ENCODE peak calls at places on chromosomes 1 and 21, in five cellular contexts. One of them, this sample, is unnamed.

GRCh38 chr1:37174876-37175275 is 140.6 kb upstream of the GRIK3 start:
- DNase-seq in mucosa of descending colon: no peak
- DNase-seq in nephron progenitor cell: no peak
- DNase-seq in left lung: no peak
- DNase-seq in fibroblast of the aortic adventitia: no peak
- DNase-seq in this sample: no peak

GRCh38 chr1:46539968-46540367 is 11.5 kb downstream of the KNCN start:
- DNase-seq in fibroblast of the aortic adventitia: peak; percentile 77
- DNase-seq in nephron progenitor cell: no peak
- DNase-seq in mucosa of descending colon: no peak
- DNase-seq in left lung: no peak
- DNase-seq in this sample: no peak

GRCh38 chr1:31102501-31102950 is 37.0 kb upstream of the PUM1 start:
- DNase-seq in left lung: no peak
- DNase-seq in mucosa of descending colon: peak; percentile 40
- DNase-seq in nephron progenitor cell: no peak
- DNase-seq in fibroblast of the aortic adventitia: peak; percentile 65
- DNase-seq in this sample: no peak

GRCh38 chr1:68010094-68010493 is 40.3 kb downstream of the DIRAS3 start:
- DNase-seq in mucosa of descending colon: no peak
- DNase-seq in nephron progenitor cell: no peak
- DNase-seq in left lung: no peak
- DNase-seq in fibroblast of the aortic adventitia: peak; percentile 60
- DNase-seq in this sample: no peak

GRCh38 chr1:214321686-214322453 is 40.9 kb downstream of the SMYD2 start:
- DNase-seq in mucosa of descending colon: no peak
- DNase-seq in nephron progenitor cell: no peak
- DNase-seq in left lung: no peak
- DNase-seq in fibroblast of the aortic adventitia: no peak
- DNase-seq in this sample: no peak

GRCh38 chr1:161379071-161379470 is 11.4 kb upstream of the CFAP126 start:
- DNase-seq in fibroblast of the aortic adventitia: peak; percentile 69
- DNase-seq in left lung: no peak
- DNase-seq in nephron progenitor cell: peak; percentile 16
- DNase-seq in mucosa of descending colon: no peak
- DNase-seq in this sample: no peak

GRCh38 chr1:181044449-181044966 is 10.7 kb downstream of the MR1 start:
- DNase-seq in fibroblast of the aortic adventitia: no peak
- DNase-seq in nephron progenitor cell: no peak
- DNase-seq in mucosa of descending colon: peak; percentile 45
- DNase-seq in left lung: peak; percentile 88
- DNase-seq in this sample: peak; percentile 75

GRCh38 chr1:241012708-241013340 is 344.2 kb downstream of the RGS7 start:
- DNase-seq in nephron progenitor cell: no peak
- DNase-seq in fibroblast of the aortic adventitia: no peak
- DNase-seq in left lung: no peak
- DNase-seq in mucosa of descending colon: no peak
- DNase-seq in this sample: no peak

GRCh38 chr1:15410884-15411245 is 1.2 kb downstream of the EFHD2 start:
- DNase-seq in left lung: no peak
- DNase-seq in fibroblast of the aortic adventitia: no peak
- DNase-seq in mucosa of descending colon: peak; percentile 65
- DNase-seq in nephron progenitor cell: no peak
- DNase-seq in this sample: no peak

GRCh38 chr21:36627242-36627641 is 71.7 kb upstream of the SIM2 start:
- DNase-seq in left lung: no peak
- DNase-seq in mucosa of descending colon: no peak
- DNase-seq in nephron progenitor cell: no peak
- DNase-seq in fibroblast of the aortic adventitia: peak; percentile 49
- DNase-seq in this sample: no peak

GRCh38 chr1:62286778-62287224 is 32.4 kb downstream of the KANK4 start:
- DNase-seq in left lung: no peak
- DNase-seq in mucosa of descending colon: peak; percentile 38
- DNase-seq in fibroblast of the aortic adventitia: no peak
- DNase-seq in nephron progenitor cell: peak; percentile 38
- DNase-seq in this sample: no peak

GRCh38 chr1:211829343-211830054 is 1.1 kb downstream of the LPGAT1 start:
- DNase-seq in left lung: no peak
- DNase-seq in fibroblast of the aortic adventitia: peak; percentile 20
- DNase-seq in mucosa of descending colon: peak; percentile 31
- DNase-seq in nephron progenitor cell: peak; percentile 52
- DNase-seq in this sample: no peak

GRCh38 chr21:44516828-44517174 is 23.2 kb downstream of the KRTAP10-1 start:
- DNase-seq in fibroblast of the aortic adventitia: no peak
- DNase-seq in mucosa of descending colon: peak; percentile 1
- DNase-seq in left lung: no peak
- DNase-seq in nephron progenitor cell: no peak
- DNase-seq in this sample: no peak

GRCh38 chr1:152367436-152367835 is 7.6 kb upstream of the FLG2 start:
- DNase-seq in nephron progenitor cell: no peak
- DNase-seq in left lung: no peak
- DNase-seq in mucosa of descending colon: no peak
- DNase-seq in fibroblast of the aortic adventitia: no peak
- DNase-seq in this sample: no peak

GRCh38 chr1:13964768-13965167 is 264.8 kb downstream of the PRDM2 start:
- DNase-seq in nephron progenitor cell: no peak
- DNase-seq in left lung: no peak
- DNase-seq in mucosa of descending colon: no peak
- DNase-seq in fibroblast of the aortic adventitia: no peak
- DNase-seq in this sample: no peak

GRCh38 chr1:219432966-219433365 is 179.9 kb downstream of the ZC3H11B start:
- DNase-seq in nephron progenitor cell: no peak
- DNase-seq in mucosa of descending colon: no peak
- DNase-seq in left lung: no peak
- DNase-seq in fibroblast of the aortic adventitia: peak; percentile 60
- DNase-seq in this sample: no peak

GRCh38 chr1:154773551-154773950 is 96.5 kb downstream of the KCNN3 start:
- DNase-seq in mucosa of descending colon: no peak
- DNase-seq in left lung: no peak
- DNase-seq in fibroblast of the aortic adventitia: no peak
- DNase-seq in nephron progenitor cell: no peak
- DNase-seq in this sample: no peak

GRCh38 chr1:208951908-208952307 is 631.6 kb upstream of the CAMK1G start:
- DNase-seq in fibroblast of the aortic adventitia: peak; percentile 23
- DNase-seq in nephron progenitor cell: peak; percentile 32
- DNase-seq in mucosa of descending colon: peak; percentile 50
- DNase-seq in left lung: no peak
- DNase-seq in this sample: no peak

GRCh38 chr1:225908773-225909172 is 15.3 kb downstream of the PYCR2 start:
- DNase-seq in fibroblast of the aortic adventitia: no peak
- DNase-seq in mucosa of descending colon: no peak
- DNase-seq in left lung: no peak
- DNase-seq in nephron progenitor cell: no peak
- DNase-seq in this sample: no peak

GRCh38 chr1:26993237-26994019 is at the start of gene TRNP1:
- DNase-seq in mucosa of descending colon: peak; percentile 71
- DNase-seq in nephron progenitor cell: peak; percentile 84
- DNase-seq in fibroblast of the aortic adventitia: peak; percentile 74
- DNase-seq in left lung: peak; percentile 73
- DNase-seq in this sample: peak; percentile 94

GRCh38 chr1:66276229-66276628 is 257.7 kb upstream of the SGIP1 start:
- DNase-seq in mucosa of descending colon: no peak
- DNase-seq in left lung: no peak
- DNase-seq in fibroblast of the aortic adventitia: no peak
- DNase-seq in nephron progenitor cell: no peak
- DNase-seq in this sample: peak; percentile 44

GRCh38 chr1:117620440-117620839 is 14.6 kb downstream of the TENT5C start:
- DNase-seq in mucosa of descending colon: no peak
- DNase-seq in nephron progenitor cell: no peak
- DNase-seq in left lung: no peak
- DNase-seq in fibroblast of the aortic adventitia: no peak
- DNase-seq in this sample: no peak

GRCh38 chr1:5751833-5752714 is 240.2 kb downstream of the NPHP4 start:
- DNase-seq in mucosa of descending colon: no peak
- DNase-seq in left lung: peak; percentile 47
- DNase-seq in nephron progenitor cell: no peak
- DNase-seq in fibroblast of the aortic adventitia: no peak
- DNase-seq in this sample: no peak

GRCh38 chr1:10753279-10753678 is 43.2 kb downstream of the CASZ1 start:
- DNase-seq in mucosa of descending colon: no peak
- DNase-seq in fibroblast of the aortic adventitia: no peak
- DNase-seq in nephron progenitor cell: no peak
- DNase-seq in left lung: no peak
- DNase-seq in this sample: no peak

GRCh38 chr21:31710586-31710985 is 21.3 kb downstream of the SCAF4 start:
- DNase-seq in left lung: no peak
- DNase-seq in nephron progenitor cell: no peak
- DNase-seq in mucosa of descending colon: no peak
- DNase-seq in fibroblast of the aortic adventitia: peak; percentile 83
- DNase-seq in this sample: no peak

GRCh38 chr1:184866991-184867788 is 107.1 kb downstream of the NIBAN1 start:
- DNase-seq in left lung: no peak
- DNase-seq in mucosa of descending colon: no peak
- DNase-seq in fibroblast of the aortic adventitia: peak; percentile 99
- DNase-seq in nephron progenitor cell: no peak
- DNase-seq in this sample: peak; percentile 47

GRCh38 chr1:81234237-81234636 is 566.5 kb upstream of the ADGRL2 start:
- DNase-seq in fibroblast of the aortic adventitia: no peak
- DNase-seq in nephron progenitor cell: no peak
- DNase-seq in mucosa of descending colon: no peak
- DNase-seq in left lung: no peak
- DNase-seq in this sample: no peak

GRCh38 chr1:184472117-184472516 is 85.3 kb downstream of the C1orf21 start:
- DNase-seq in mucosa of descending colon: no peak
- DNase-seq in left lung: no peak
- DNase-seq in fibroblast of the aortic adventitia: peak; percentile 13
- DNase-seq in nephron progenitor cell: no peak
- DNase-seq in this sample: no peak

GRCh38 chr1:90862782-90863181 is 145.7 kb upstream of the BARHL2 start:
- DNase-seq in left lung: no peak
- DNase-seq in mucosa of descending colon: no peak
- DNase-seq in fibroblast of the aortic adventitia: no peak
- DNase-seq in nephron progenitor cell: no peak
- DNase-seq in this sample: no peak

GRCh38 chr21:36542312-36543101 is 62.6 kb upstream of the CLDN14 start:
- DNase-seq in left lung: no peak
- DNase-seq in fibroblast of the aortic adventitia: no peak
- DNase-seq in mucosa of descending colon: no peak
- DNase-seq in nephron progenitor cell: no peak
- DNase-seq in this sample: peak; percentile 81

GRCh38 chr1:189646066-189646465 is 831.6 kb downstream of the BRINP3 start:
- DNase-seq in mucosa of descending colon: no peak
- DNase-seq in left lung: no peak
- DNase-seq in fibroblast of the aortic adventitia: no peak
- DNase-seq in nephron progenitor cell: no peak
- DNase-seq in this sample: no peak

GRCh38 chr1:8873506-8874229 is 4.8 kb downstream of the ENO1 start:
- DNase-seq in nephron progenitor cell: no peak
- DNase-seq in mucosa of descending colon: peak; percentile 68
- DNase-seq in left lung: peak; percentile 94
- DNase-seq in fibroblast of the aortic adventitia: peak; percentile 97
- DNase-seq in this sample: no peak

GRCh38 chr1:79128726-79129125 is 122.2 kb upstream of the ADGRL4 start:
- DNase-seq in nephron progenitor cell: no peak
- DNase-seq in mucosa of descending colon: no peak
- DNase-seq in fibroblast of the aortic adventitia: peak; percentile 79
- DNase-seq in left lung: no peak
- DNase-seq in this sample: no peak

GRCh38 chr1:151145158-151146071 is 1.0 kb downstream of the SEMA6C start:
- DNase-seq in nephron progenitor cell: peak; percentile 47
- DNase-seq in fibroblast of the aortic adventitia: no peak
- DNase-seq in left lung: peak; percentile 35
- DNase-seq in mucosa of descending colon: no peak
- DNase-seq in this sample: no peak

GRCh38 chr1:17276568-17276967 is 27.7 kb downstream of the PADI3 start:
- DNase-seq in left lung: peak; percentile 66
- DNase-seq in nephron progenitor cell: no peak
- DNase-seq in fibroblast of the aortic adventitia: peak; percentile 61
- DNase-seq in mucosa of descending colon: no peak
- DNase-seq in this sample: no peak

DNA sequence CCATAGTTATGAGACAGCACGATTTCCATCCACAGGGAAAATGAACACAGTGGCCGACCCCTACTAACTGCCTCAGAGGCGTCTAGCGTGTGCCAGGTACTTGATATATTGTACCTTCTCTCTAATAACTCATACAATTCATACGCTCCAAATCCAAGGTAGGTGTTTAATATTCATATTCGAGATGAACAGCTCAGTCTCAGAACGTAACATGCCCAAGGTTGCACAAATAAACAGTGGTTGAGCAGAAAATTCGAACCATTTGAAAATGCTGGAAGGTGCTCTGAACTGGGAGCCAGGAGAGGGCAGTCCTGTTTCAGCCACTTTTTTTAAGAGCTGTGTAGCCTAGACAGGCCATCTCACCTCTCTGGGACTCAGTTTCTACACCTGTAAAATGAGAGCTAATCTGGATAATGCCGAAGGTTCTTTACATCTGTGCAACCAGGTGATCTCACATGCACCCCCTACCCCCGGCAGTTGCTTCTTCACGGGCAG is 7.9 kb downstream of the SLC45A3 start:
- DNase-seq in nephron progenitor cell: no peak
- DNase-seq in mucosa of descending colon: no peak
- DNase-seq in left lung: no peak
- DNase-seq in fibroblast of the aortic adventitia: no peak
- DNase-seq in this sample: no peak
- TF ChIP-seq CTCF in nephron progenitor cell: no peak
- TF ChIP-seq CTCF in mucosa of descending colon: no peak
- TF ChIP-seq CTCF in left lung: no peak
- TF ChIP-seq CTCF in fibroblast of the aortic adventitia: no peak
- TF ChIP-seq CTCF in this sample: no peak

GRCh38 chr1:20702416-20702815 is 15.4 kb downstream of the KIF17 start:
- DNase-seq in left lung: no peak
- DNase-seq in fibroblast of the aortic adventitia: peak; percentile 34
- DNase-seq in mucosa of descending colon: no peak
- DNase-seq in nephron progenitor cell: no peak
- DNase-seq in this sample: no peak
- TF ChIP-seq CTCF in left lung: no peak
- TF ChIP-seq CTCF in fibroblast of the aortic adventitia: peak; percentile 60
- TF ChIP-seq CTCF in mucosa of descending colon: no peak
- TF ChIP-seq CTCF in nephron progenitor cell: peak; percentile 6
- TF ChIP-seq CTCF in this sample: peak; percentile 38

GRCh38 chr1:156750191-156750931 is 1.1 kb downstream of the HDGF start:
- DNase-seq in mucosa of descending colon: peak; percentile 80
- DNase-seq in nephron progenitor cell: no peak
- DNase-seq in left lung: peak; percentile 67
- DNase-seq in fibroblast of the aortic adventitia: peak; percentile 23
- DNase-seq in this sample: no peak

GRCh38 chr1:156752843-156753486 is 1.5 kb upstream of the HDGF start:
- DNase-seq in mucosa of descending colon: no peak
- DNase-seq in left lung: no peak
- DNase-seq in nephron progenitor cell: no peak
- DNase-seq in fibroblast of the aortic adventitia: peak; percentile 29
- DNase-seq in this sample: no peak

GRCh38 chr1:156754219-156754618 is 2.7 kb upstream of the HDGF start:
- DNase-seq in left lung: no peak
- DNase-seq in fibroblast of the aortic adventitia: no peak
- DNase-seq in mucosa of descending colon: no peak
- DNase-seq in nephron progenitor cell: no peak
- DNase-seq in this sample: no peak

GRCh38 chr1:156750932-156751723 is at the start of gene HDGF:
- DNase-seq in fibroblast of the aortic adventitia: peak; percentile 25
- DNase-seq in mucosa of descending colon: peak; percentile 78
- DNase-seq in left lung: no peak
- DNase-seq in nephron progenitor cell: peak; percentile 61
- DNase-seq in this sample: no peak

GRCh38 chr1:156751724-156752481 is 428 bp upstream of the HDGF start:
- DNase-seq in fibroblast of the aortic adventitia: peak; percentile 93
- DNase-seq in nephron progenitor cell: peak; percentile 95
- DNase-seq in mucosa of descending colon: peak; percentile 99
- DNase-seq in left lung: peak; percentile 98
- DNase-seq in this sample: peak; percentile 94
- TF ChIP-seq CTCF in fibroblast of the aortic adventitia: no peak
- TF ChIP-seq CTCF in nephron progenitor cell: no peak
- TF ChIP-seq CTCF in mucosa of descending colon: no peak
- TF ChIP-seq CTCF in left lung: no peak
- TF ChIP-seq CTCF in this sample: no peak

GRCh38 chr1:3320246-3321152 is 134.0 kb upstream of the ARHGEF16 start:
- DNase-seq in fibroblast of the aortic adventitia: no peak
- DNase-seq in left lung: no peak
- DNase-seq in nephron progenitor cell: no peak
- DNase-seq in mucosa of descending colon: peak; percentile 53
- DNase-seq in this sample: no peak
- TF ChIP-seq CTCF in fibroblast of the aortic adventitia: no peak
- TF ChIP-seq CTCF in left lung: no peak
- TF ChIP-seq CTCF in nephron progenitor cell: no peak
- TF ChIP-seq CTCF in mucosa of descending colon: no peak
- TF ChIP-seq CTCF in this sample: no peak

This sample was measured in GM10248.